ENCODE peak calls at places on chromosomes 6 and 20, in six cellular contexts. S is colonic mucosa; O is H4; R is occipital lobe; U is T47D; Q is CD8-positive, alpha-beta T cell. J is an unnamed sample.
A peak's percentile ranks its signal among the peaks of the same experiment; 100 is the strongest.

GRCh38 chr6:31897612-31898199 is at the start of gene EHMT2:
- DNase-seq in S (peak; percentile 90), O (peak; percentile 75), R (peak; percentile 86), U (peak; percentile 90), Q (peak; percentile 79), J (peak; percentile 77)

GRCh38 chr20:62539646-62540045 is 63.9 kb upstream of the GATA5 start:
- DNase-seq in S (no peak), O (no peak), R (no peak), U (no peak), Q (no peak), J (no peak)

GRCh38 chr6:20610636-20611200 is 76.5 kb downstream of the CDKAL1 start:
- DNase-seq in S (no peak), O (no peak), R (no peak), U (no peak), Q (no peak), J (no peak)

GRCh38 chr6:109021870-109022269 is 72.8 kb downstream of the SESN1 start:
- DNase-seq in S (no peak), O (no peak), R (no peak), U (no peak), Q (no peak), J (no peak)

GRCh38 chr6:98833101-98834059 is 994 bp upstream of the POU3F2 start:
- DNase-seq in S (no peak), O (peak; percentile 8), R (peak; percentile 72), U (no peak), Q (no peak), J (peak; percentile 91)

GRCh38 chr6:90694802-90695201 is 107.9 kb upstream of the MAP3K7 start:
- DNase-seq in S (no peak), O (no peak), R (no peak), U (no peak), Q (no peak), J (no peak)

GRCh38 chr6:95185874-95186273 is 391.5 kb upstream of the MANEA start:
- DNase-seq in S (no peak), O (no peak), R (no peak), U (peak; percentile 3), Q (no peak), J (no peak)

GRCh38 chr6:37433657-37434271 is 743 bp downstream of the CMTR1 start:
- DNase-seq in S (no peak), O (no peak), R (peak; percentile 47), U (peak; percentile 13), Q (no peak), J (no peak)

GRCh38 chr6:136751478-136751956 is 40.8 kb downstream of the MAP3K5 start:
- DNase-seq in S (peak; percentile 45), O (no peak), R (no peak), U (no peak), Q (no peak), J (no peak)